ENCODE peak calls at places on chromosomes 12 and 14, in four cellular contexts. M is H54, R is COLO829, P is cardiac fibroblast. Y is an unnamed sample.

GRCh38 chr12:106519587-106519986 is 63.2 kb upstream of the RFX4 start:
- DNase-seq in R (no peak), M (no peak), P (peak; percentile 30), Y (no peak)

GRCh38 chr14:92039073-92039719 is 663 bp downstream of the TRIP11 start:
- DNase-seq in M (peak; percentile 50), R (peak; percentile 29), P (peak; percentile 71), Y (peak; percentile 57)

GRCh38 chr12:110932048-110932447 is 11.7 kb upstream of the MYL2 start:
- DNase-seq in R (no peak), M (no peak), P (peak; percentile 21), Y (no peak)

GRCh38 chr12:54357802-54358619 is 6.3 kb downstream of the GPR84 start:
- DNase-seq in M (no peak), R (no peak), P (peak; percentile 53), Y (no peak)

GRCh38 chr12:42705863-42706262 is 116.3 kb upstream of the PRICKLE1 start:
- DNase-seq in M (peak; percentile 9), P (peak; percentile 95), R (no peak), Y (peak; percentile 45)

GRCh38 chr14:50340945-50341344 is 28.8 kb downstream of the DMAC2L start:
- DNase-seq in R (no peak), M (no peak), P (no peak), Y (no peak)

GRCh38 chr14:74882103-74882920 is 596 bp downstream of the DLST start:
- DNase-seq in R (peak; percentile 20), M (peak; percentile 45), P (peak; percentile 75), Y (no peak)

GRCh38 chr14:22314183-22314820 is 274.7 kb downstream of the DAD1 start:
- DNase-seq in P (peak; percentile 75), R (peak; percentile 62), M (peak; percentile 8), Y (no peak)

GRCh38 chr14:66709292-66709691 is 201.3 kb downstream of the GPHN start:
- DNase-seq in P (peak; percentile 69), M (no peak), R (peak; percentile 17), Y (peak; percentile 26)

GRCh38 chr12:92860521-92860920 is 68.6 kb downstream of the EEA1 start:
- DNase-seq in R (no peak), M (no peak), P (no peak), Y (no peak)

GRCh38 chr12:26768611-26769603 is 64.1 kb downstream of the ITPR2 start:
- DNase-seq in P (no peak), M (no peak), R (no peak), Y (no peak)

GRCh38 chr12:89884917-89885316 is 176.3 kb upstream of the ATP2B1 start:
- DNase-seq in P (no peak), M (no peak), R (no peak), Y (no peak)

GRCh38 chr12:65622056-65622455 is 202.2 kb upstream of the HMGA2 start:
- DNase-seq in M (no peak), R (no peak), P (no peak), Y (no peak)

GRCh38 chr14:104650057-104650980 is 39.1 kb upstream of the INF2 start:
- DNase-seq in R (peak; percentile 60), P (peak; percentile 52), M (peak; percentile 74), Y (no peak)

GRCh38 chr12:121632069-121632970 is 6.0 kb downstream of the ORAI1 start:
- DNase-seq in P (no peak), M (no peak), R (no peak), Y (no peak)

GRCh38 chr12:92719674-92720073 is 16.9 kb downstream of the PLEKHG7 start:
- DNase-seq in P (peak; percentile 59), R (peak; percentile 40), M (no peak), Y (no peak)

GRCh38 chr14:95482967-95483842 is 33.2 kb downstream of the SYNE3 start:
- DNase-seq in R (peak; percentile 78), M (peak; percentile 89), P (peak; percentile 83), Y (peak; percentile 83)

GRCh38 chr14:101201535-101202125 is 298.1 kb upstream of the RTL1 start:
- DNase-seq in R (no peak), M (no peak), P (no peak), Y (no peak)

GRCh38 chr14:76754586-76754985 is 6.7 kb upstream of the VASH1 start:
- DNase-seq in R (no peak), M (no peak), P (no peak), Y (no peak)

GRCh38 chr14:21192875-21193535 is 37.1 kb upstream of the OR5AU1 start:
- DNase-seq in R (no peak), M (no peak), P (no peak), Y (no peak)

Y was measured in kidney epithelial cell.